ENCODE peak calls at places on chromosomes 3 and 15, in six cellular contexts. Q, Z, K, Y, D and T are unnamed samples.

GRCh38 chr3:108835101-108835500 is 12.5 kb downstream of the TRAT1 start:
- DNase-seq in Q (no peak), Z (no peak), K (peak; percentile 72), Y (no peak), D (no peak), T (no peak)

GRCh38 chr3:63532521-63532920 is 120.0 kb upstream of the SNTN start:
- DNase-seq in Q (no peak), Z (no peak), K (no peak), Y (no peak), D (no peak), T (no peak)

GRCh38 chr3:177681156-177681555 is 483.9 kb upstream of the TBL1XR1 start:
- DNase-seq in Q (no peak), Z (no peak), K (no peak), Y (no peak), D (no peak), T (no peak)

GRCh38 chr3:136186330-136186729 is 9.8 kb downstream of the MSL2 start:
- DNase-seq in Q (no peak), Z (no peak), K (no peak), Y (peak; percentile 33), D (no peak), T (no peak)

GRCh38 chr3:98567646-98568280 is 25.6 kb downstream of the CPOX start:
- DNase-seq in Q (no peak), Z (no peak), K (peak; percentile 36), Y (no peak), D (no peak), T (no peak)

GRCh38 chr3:160869825-160870224 is 113.8 kb downstream of the PPM1L start:
- DNase-seq in Q (no peak), Z (no peak), K (no peak), Y (peak; percentile 66), D (no peak), T (peak; percentile 75)

GRCh38 chr3:71050521-71051258 is 532.8 kb downstream of the FOXP1 start:
- DNase-seq in Q (no peak), Z (no peak), K (peak; percentile 74), Y (no peak), D (peak; percentile 87), T (no peak)

GRCh38 chr3:120446891-120447668 is 3.7 kb downstream of the FSTL1 start:
- DNase-seq in Q (no peak), Z (no peak), K (no peak), Y (no peak), D (no peak), T (no peak)

GRCh38 chr3:121155023-121155422 is 247.0 kb downstream of the STXBP5L start:
- DNase-seq in Q (no peak), Z (no peak), K (no peak), Y (no peak), D (no peak), T (no peak)

GRCh38 chr3:126034481-126035361 is 49.2 kb downstream of the SLC41A3 start:
- DNase-seq in Q (no peak), Z (peak; percentile 66), K (no peak), Y (no peak), D (no peak), T (no peak)

GRCh38 chr15:95709959-95710695 is 620.4 kb upstream of the NR2F2 start:
- DNase-seq in Q (no peak), Z (no peak), K (no peak), Y (no peak), D (no peak), T (no peak)

GRCh38 chr3:64972793-64973192 is 285.0 kb upstream of the ADAMTS9 start:
- DNase-seq in Q (no peak), Z (no peak), K (no peak), Y (no peak), D (peak; percentile 71), T (no peak)

GRCh38 chr3:153835540-153835939 is 285.6 kb upstream of the ARHGEF26 start:
- DNase-seq in Q (no peak), Z (no peak), K (no peak), Y (no peak), D (no peak), T (no peak)

GRCh38 chr15:91603681-91604080 is 249.8 kb upstream of the SLCO3A1 start:
- DNase-seq in Q (no peak), Z (no peak), K (no peak), Y (no peak), D (peak; percentile 59), T (no peak)

GRCh38 chr3:133038731-133039398 is 674 bp downstream of the TMEM108 start:
- DNase-seq in Q (peak; percentile 8), Z (peak; percentile 15), K (no peak), Y (peak; percentile 19), D (peak; percentile 6), T (peak; percentile 21)

GRCh38 chr3:38039101-38039898 is at the start of gene DLEC1:
- DNase-seq in Q (peak; percentile 64), Z (peak; percentile 56), K (peak; percentile 91), Y (peak; percentile 58), D (peak; percentile 38), T (peak; percentile 83)

DNA sequence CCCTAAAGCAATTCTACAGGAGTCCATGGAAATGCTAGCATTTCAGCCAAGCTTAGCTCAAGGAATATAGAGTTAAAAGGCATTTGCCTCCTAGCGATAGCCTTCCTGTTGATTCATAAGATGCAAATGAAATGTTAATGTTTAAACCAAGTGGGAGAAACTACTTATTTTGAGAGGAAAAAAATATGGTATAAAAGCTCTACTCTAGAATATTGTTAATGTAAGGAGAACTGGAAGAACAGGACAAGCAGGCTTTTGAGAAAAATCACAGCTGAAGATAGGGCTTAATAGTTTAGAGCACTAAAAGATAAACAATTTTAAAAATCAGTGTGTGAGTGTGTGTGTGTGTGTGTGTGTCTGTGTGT is 1.6 kb upstream of the ALCAM start:
- DNase-seq in Q (no peak), Z (no peak), K (no peak), Y (peak; percentile 55), D (peak; percentile 71), T (no peak)
- H3K4me3 ChIP-seq in Q (no peak overlapping the region), Z (no peak overlapping the region), K (no peak overlapping the region), Y (peak overlapping the region; percentile 3), D (peak overlapping the region; percentile 94), T (no peak overlapping the region)

DNA sequence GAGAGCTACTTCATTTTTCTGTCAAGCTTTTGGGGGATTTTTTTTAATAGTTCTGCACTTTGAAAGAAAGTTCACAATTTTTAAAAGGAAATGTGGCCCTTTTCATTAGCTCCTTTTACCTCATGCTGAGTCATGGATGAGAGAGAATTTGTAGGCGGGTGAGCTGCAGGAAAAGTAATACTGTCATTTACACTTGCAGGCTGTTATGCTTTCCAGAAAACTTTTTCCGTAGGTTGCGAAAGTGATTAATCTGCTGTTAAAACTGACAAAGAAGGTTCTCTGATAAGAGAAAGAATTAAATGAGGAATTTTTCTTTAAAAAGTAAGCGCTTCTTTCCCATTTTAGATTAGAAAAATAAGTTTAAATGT is 430.2 kb downstream of the LPP start:
- DNase-seq in Q (no peak), Z (no peak), K (no peak), Y (no peak), D (peak; percentile 75), T (no peak)
- H3K4me3 ChIP-seq in Q (no peak overlapping the region), Z (no peak overlapping the region), K (no peak overlapping the region), Y (no peak overlapping the region), D (no peak overlapping the region), T (peak overlapping the region; percentile 63)

GRCh38 chr15:59369597-59369996 is 3.1 kb downstream of the MYO1E start:
- DNase-seq in Q (no peak), Z (no peak), K (no peak), Y (no peak), D (no peak), T (no peak)
- H3K4me3 ChIP-seq in Q (no peak overlapping the region), Z (no peak overlapping the region), K (no peak overlapping the region), Y (no peak overlapping the region), D (no peak overlapping the region), T (no peak overlapping the region)

GRCh38 chr3:129603561-129603942 is 2.9 kb downstream of the PLXND1 start:
- DNase-seq in Q (no peak), Z (no peak), K (no peak), Y (no peak), D (no peak), T (peak; percentile 23)
- H3K4me3 ChIP-seq in Q (peak overlapping the region; percentile 44), Z (peak overlapping the region; percentile 1), K (no peak overlapping the region), Y (no peak overlapping the region), D (peak overlapping the region; percentile 61), T (peak overlapping the region; percentile 68)

DNA sequence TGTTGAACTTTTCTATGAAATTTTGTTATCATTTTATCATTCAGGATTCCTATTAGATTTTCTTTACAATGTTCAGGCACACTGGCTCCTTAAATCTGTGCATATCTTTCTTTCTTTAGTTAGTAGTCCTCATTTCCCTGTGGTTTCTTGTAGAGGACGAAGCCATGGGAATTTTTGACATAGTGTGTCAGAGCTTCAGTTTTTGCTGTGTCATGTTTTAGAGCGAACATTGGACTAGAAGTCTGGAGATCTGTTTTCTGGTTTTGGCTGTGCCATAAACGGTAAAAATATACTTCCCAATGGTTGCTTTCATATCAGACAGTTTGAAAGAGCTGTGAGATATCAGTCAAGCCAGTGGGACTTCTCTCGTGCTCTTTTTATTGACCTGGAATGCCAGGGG is 105.2 kb downstream of the CHCHD4 start:
- DNase-seq in Q (no peak), Z (no peak), K (no peak), Y (no peak), D (no peak), T (no peak)
- H3K4me3 ChIP-seq in Q (no peak overlapping the region), Z (no peak overlapping the region), K (no peak overlapping the region), Y (no peak overlapping the region), D (no peak overlapping the region), T (no peak overlapping the region)

GRCh38 chr3:195698325-195699147 is 22.2 kb upstream of the MUC20 start:
- DNase-seq in Q (no peak), Z (no peak), K (no peak), Y (no peak), D (peak; percentile 75), T (no peak)
- H3K4me3 ChIP-seq in Q (no peak overlapping the region), Z (no peak overlapping the region), K (no peak overlapping the region), Y (no peak overlapping the region), D (no peak overlapping the region), T (no peak overlapping the region)

DNA sequence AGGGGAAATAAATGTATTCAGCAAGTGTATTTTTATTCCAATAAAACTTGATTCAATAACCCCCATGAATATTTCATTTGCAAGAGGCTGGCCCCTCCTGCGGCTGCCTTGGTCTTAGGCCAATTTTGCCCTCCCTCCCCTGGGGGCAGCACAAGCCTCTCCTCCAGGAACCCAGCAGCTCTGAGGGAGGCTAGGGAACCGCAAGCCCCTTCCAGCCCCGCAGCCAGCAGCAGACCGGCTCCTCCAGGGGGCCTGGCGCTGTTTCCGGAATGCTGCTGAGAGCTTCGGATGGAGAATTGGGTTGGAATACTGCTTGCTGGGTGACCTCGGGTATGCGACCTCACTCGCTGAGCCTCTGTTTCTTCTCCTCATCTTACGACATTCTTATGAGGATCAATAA is 150.1 kb downstream of the RAB11A start:
- DNase-seq in Q (no peak), Z (no peak), K (no peak), Y (no peak), D (no peak), T (no peak)
- H3K4me3 ChIP-seq in Q (no peak overlapping the region), Z (no peak overlapping the region), K (no peak overlapping the region), Y (no peak overlapping the region), D (no peak overlapping the region), T (no peak overlapping the region)